ENCODE peak calls at places on chromosome 11, in six cellular contexts. K is fibroblast of pulmonary artery, T is amniotic stem cell, A is T-helper 2 cell, C is astrocyte of the cerebellum, F is substantia nigra. W is an unnamed sample.

GRCh38 chr11:64250875-64251721 is at the start of gene PLCB3:
- DNase-seq in K (no peak), T (no peak), A (peak; percentile 40), C (no peak), F (peak; percentile 35), W (peak; percentile 72)

GRCh38 chr11:126878892-126879291 is 121.7 kb downstream of the KIRREL3 start:
- DNase-seq in K (no peak), T (no peak), A (no peak), C (no peak), F (no peak), W (no peak)

GRCh38 chr11:115264278-115264677 is 239.9 kb downstream of the CADM1 start:
- DNase-seq in K (no peak), T (no peak), A (no peak), C (no peak), F (no peak), W (no peak)

GRCh38 chr11:14622241-14622954 is 21.2 kb upstream of the PDE3B start:
- DNase-seq in K (no peak), T (no peak), A (no peak), C (no peak), F (no peak), W (no peak)

GRCh38 chr11:107591098-107591445 is at the start of gene ELMOD1:
- DNase-seq in K (peak; percentile 18), T (no peak), A (peak; percentile 20), C (no peak), F (peak; percentile 31), W (peak; percentile 25)

GRCh38 chr11:126194121-126194543 is 17.3 kb downstream of the RPUSD4 start:
- DNase-seq in K (peak; percentile 70), T (peak; percentile 4), A (no peak), C (peak; percentile 32), F (no peak), W (no peak)

GRCh38 chr11:102194257-102194656 is 84.0 kb downstream of the YAP1 start:
- DNase-seq in K (no peak), T (no peak), A (no peak), C (no peak), F (no peak), W (no peak)

GRCh38 chr11:47357985-47358730 is 5.7 kb upstream of the MYBPC3 start:
- DNase-seq in K (no peak), T (no peak), A (no peak), C (no peak), F (no peak), W (no peak)

W was measured in activated B cell treated with CpG ODN at 0.5 μM for 24 hours.